ENCODE peak calls at places on chromosomes 12 and 14, in six cellular contexts. X is testis, V is A549, N is K562, C is left lung, W is tibial nerve. G is an unnamed sample. For H3K4me1, the result is how much of the 10 kb centered on the place peaks cover.

GRCh38 chr14:71478542-71478941 is 453.7 kb upstream of the RGS6 start:
- DNase-seq in X (no peak), V (no peak), N (no peak), C (no peak), W (no peak), G (no peak)

GRCh38 chr14:68283378-68284123 is 464.0 kb downstream of the RAD51B start:
- DNase-seq in X (no peak), V (no peak), N (no peak), C (peak), W (no peak), G (peak)

GRCh38 chr12:74105434-74105833 is 432.2 kb upstream of the ATXN7L3B start:
- DNase-seq in X (no peak), V (no peak), N (no peak), C (no peak), W (no peak), G (no peak)

GRCh38 chr12:6970096-6970527 is 352 bp downstream of the PHB2 start:
- DNase-seq in X (peak), V (no peak), N (no peak), C (no peak), W (no peak), G (no peak)

GRCh38 chr14:94000986-94001385 is 3.9 kb downstream of the CCDC197 start:
- DNase-seq in X (peak), V (no peak), N (no peak), C (no peak), W (no peak), G (peak)

GRCh38 chr14:96592591-96593388 is 90.6 kb downstream of the PAPOLA start:
- DNase-seq in X (peak), V (peak), N (peak), C (no peak), W (no peak), G (peak)

GRCh38 chr12:14768823-14769405 is 34.4 kb downstream of the WBP11 start:
- DNase-seq in X (peak), V (no peak), N (no peak), C (peak), W (peak), G (peak)

GRCh38 chr12:93852067-93852466 is 174.9 kb downstream of the CRADD start:
- DNase-seq in X (no peak), V (no peak), N (no peak), C (no peak), W (no peak), G (no peak)

GRCh38 chr12:85280984-85281946 is 1.2 kb downstream of the ALX1 start:
- DNase-seq in X (no peak), V (no peak), N (no peak), C (no peak), W (no peak), G (no peak)

GRCh38 chr12:15037091-15037723 is 64.4 kb downstream of the PDE6H start:
- DNase-seq in X (no peak), V (no peak), N (no peak), C (no peak), W (no peak), G (no peak)

GRCh38 chr14:35576260-35576659 is 42.3 kb downstream of the INSM2 start:
- DNase-seq in X (no peak), V (no peak), N (no peak), C (no peak), W (no peak), G (no peak)

GRCh38 chr12:100375023-100375737 is 18.3 kb downstream of the SLC17A8 start:
- DNase-seq in X (peak), V (no peak), N (no peak), C (no peak), W (peak), G (peak)

GRCh38 chr14:22549981-22550670 is 38.9 kb downstream of the DAD1 start:
- DNase-seq in X (no peak), V (no peak), N (no peak), C (no peak), W (no peak), G (no peak)

DNA sequence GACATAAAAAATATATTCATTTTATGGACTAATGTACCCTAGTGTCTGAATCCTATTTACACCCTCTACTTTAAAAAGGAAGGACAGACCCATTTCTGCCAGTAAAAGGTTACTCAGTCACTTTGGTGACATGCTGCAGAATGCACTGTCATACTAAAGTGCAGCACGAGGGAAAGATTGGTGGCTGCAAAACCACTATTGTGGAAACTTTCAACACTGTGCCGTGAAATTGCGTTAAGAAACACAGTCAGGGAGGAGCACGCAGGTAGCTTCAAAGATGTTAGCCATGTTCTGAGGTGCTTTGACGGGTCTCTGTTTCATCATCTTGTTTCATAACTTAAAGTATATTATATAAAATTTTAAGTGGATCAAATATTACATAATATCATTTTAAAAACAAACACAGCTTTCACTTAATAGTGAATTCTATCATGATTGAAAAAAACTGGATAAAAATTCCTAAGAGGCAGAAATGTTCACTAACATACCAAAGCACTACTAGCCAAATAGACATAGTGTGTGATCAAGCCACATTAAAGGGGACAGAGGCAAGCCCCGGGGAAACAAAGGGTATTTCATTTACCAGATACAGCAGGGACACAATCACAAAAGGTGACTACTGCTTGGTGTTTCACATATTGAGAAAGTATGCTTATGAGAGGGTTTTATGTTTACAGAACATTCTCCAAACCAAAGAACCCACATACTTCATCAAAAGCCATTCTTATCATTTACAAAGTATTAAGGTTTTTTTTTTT is 330.8 kb upstream of the SOX5 start:
- DNase-seq in X (no peak), V (no peak), N (no peak), C (no peak), W (no peak), G (no peak)
- H3K27ac ChIP-seq in X (no peak), V (no peak), N (no peak), C (no peak), W (no peak), G (no peak)

GRCh38 chr12:42356344-42356743 is 30.4 kb downstream of the PPHLN1 start:
- DNase-seq in X (no peak), V (no peak), N (no peak), C (no peak), W (no peak), G (no peak)
- H3K4me1 ChIP-seq in X (under half), V (under half), N (under half), C (under half), W (under half), G (under half)

GRCh38 chr12:108800591-108800990 is 56.8 kb downstream of the SSH1 start:
- DNase-seq in X (no peak), V (no peak), N (no peak), C (no peak), W (no peak), G (no peak)
- H3K27ac ChIP-seq in X (no peak), V (no peak), N (no peak), C (no peak), W (no peak), G (peak)

GRCh38 chr12:1575287-1575798 is 19.0 kb downstream of the FBXL14 start:
- DNase-seq in X (peak), V (no peak), N (no peak), C (no peak), W (no peak), G (no peak)

GRCh38 chr12:1575799-1576401 is 18.5 kb downstream of the FBXL14 start:
- DNase-seq in X (peak), V (no peak), N (no peak), C (no peak), W (no peak), G (no peak)

GRCh38 chr12:1574863-1575254 is 19.5 kb downstream of the FBXL14 start:
- DNase-seq in X (no peak), V (no peak), N (no peak), C (no peak), W (no peak), G (no peak)

GRCh38 chr12:1573960-1574862 is 20.2 kb downstream of the FBXL14 start:
- DNase-seq in X (no peak), V (no peak), N (no peak), C (no peak), W (no peak), G (no peak)

GRCh38 chr12:1572731-1573130 is 21.6 kb downstream of the FBXL14 start:
- DNase-seq in X (no peak), V (no peak), N (no peak), C (no peak), W (no peak), G (no peak)
- H3K4me1 ChIP-seq in X (under half), V (under half), N (under half), C (under half), W (under half), G (under half)